ENCODE peak calls at places on chromosomes 4 and X, in seven cellular contexts. One of them, this sample, is unnamed.

GRCh38 chrX:9646471-9647038 is 119.1 kb downstream of the GPR143 start:
- DNase-seq in AG04450: no peak
- DNase-seq in cardiac muscle cell: no peak
- DNase-seq in iPS DF 6.9: no peak
- DNase-seq in CD8-positive, alpha-beta T cell: no peak
- DNase-seq in testis: peak; percentile 53
- DNase-seq in heart left ventricle: no peak
- DNase-seq in this sample: no peak

GRCh38 chr4:74158561-74159396 is 861 bp downstream of the MTHFD2L start:
- DNase-seq in heart left ventricle: no peak
- DNase-seq in cardiac muscle cell: no peak
- DNase-seq in iPS DF 6.9: no peak
- DNase-seq in AG04450: no peak
- DNase-seq in testis: no peak
- DNase-seq in CD8-positive, alpha-beta T cell: no peak
- DNase-seq in this sample: no peak

GRCh38 chr4:78155616-78156105 is 98.5 kb downstream of the FRAS1 start:
- DNase-seq in cardiac muscle cell: no peak
- DNase-seq in iPS DF 6.9: no peak
- DNase-seq in heart left ventricle: no peak
- DNase-seq in CD8-positive, alpha-beta T cell: no peak
- DNase-seq in testis: no peak
- DNase-seq in AG04450: no peak
- DNase-seq in this sample: no peak

GRCh38 chrX:15336023-15336413 is 695 bp upstream of the PIGA start:
- DNase-seq in CD8-positive, alpha-beta T cell: peak; percentile 1
- DNase-seq in heart left ventricle: no peak
- DNase-seq in cardiac muscle cell: peak; percentile 26
- DNase-seq in iPS DF 6.9: no peak
- DNase-seq in testis: peak; percentile 28
- DNase-seq in AG04450: peak; percentile 11
- DNase-seq in this sample: no peak

GRCh38 chr4:54941994-54942552 is 183.3 kb downstream of the KDR start:
- DNase-seq in testis: peak; percentile 18
- DNase-seq in cardiac muscle cell: peak; percentile 10
- DNase-seq in heart left ventricle: peak; percentile 39
- DNase-seq in CD8-positive, alpha-beta T cell: peak; percentile 19
- DNase-seq in iPS DF 6.9: no peak
- DNase-seq in AG04450: no peak
- DNase-seq in this sample: no peak

GRCh38 chr4:56731857-56732256 is 50.8 kb upstream of the HOPX start:
- DNase-seq in heart left ventricle: peak; percentile 67
- DNase-seq in iPS DF 6.9: no peak
- DNase-seq in CD8-positive, alpha-beta T cell: no peak
- DNase-seq in AG04450: no peak
- DNase-seq in testis: peak; percentile 24
- DNase-seq in cardiac muscle cell: no peak
- DNase-seq in this sample: no peak

GRCh38 chrX:45850197-45850774 is 649.6 kb upstream of the DIPK2B start:
- DNase-seq in AG04450: no peak
- DNase-seq in testis: no peak
- DNase-seq in heart left ventricle: no peak
- DNase-seq in iPS DF 6.9: no peak
- DNase-seq in CD8-positive, alpha-beta T cell: no peak
- DNase-seq in cardiac muscle cell: peak; percentile 1
- DNase-seq in this sample: no peak

GRCh38 chr4:142528433-142528832 is 317.7 kb downstream of the INPP4B start:
- DNase-seq in CD8-positive, alpha-beta T cell: no peak
- DNase-seq in cardiac muscle cell: no peak
- DNase-seq in testis: no peak
- DNase-seq in iPS DF 6.9: no peak
- DNase-seq in heart left ventricle: no peak
- DNase-seq in AG04450: no peak
- DNase-seq in this sample: no peak

GRCh38 chr4:14916554-14917304 is 85.6 kb upstream of the CPEB2 start:
- DNase-seq in AG04450: peak; percentile 8
- DNase-seq in heart left ventricle: peak; percentile 51
- DNase-seq in iPS DF 6.9: no peak
- DNase-seq in testis: no peak
- DNase-seq in CD8-positive, alpha-beta T cell: no peak
- DNase-seq in cardiac muscle cell: no peak
- DNase-seq in this sample: no peak

GRCh38 chrX:11446951-11447350 is 153.7 kb downstream of the AMELX start:
- DNase-seq in CD8-positive, alpha-beta T cell: no peak
- DNase-seq in iPS DF 6.9: no peak
- DNase-seq in testis: no peak
- DNase-seq in heart left ventricle: no peak
- DNase-seq in cardiac muscle cell: no peak
- DNase-seq in AG04450: no peak
- DNase-seq in this sample: no peak

GRCh38 chrX:11758400-11759171 is 549 bp downstream of the MSL3 start:
- DNase-seq in AG04450: peak; percentile 21
- DNase-seq in testis: peak; percentile 84
- DNase-seq in iPS DF 6.9: no peak
- DNase-seq in heart left ventricle: peak; percentile 92
- DNase-seq in CD8-positive, alpha-beta T cell: peak; percentile 83
- DNase-seq in cardiac muscle cell: peak; percentile 83
- DNase-seq in this sample: peak; percentile 95

GRCh38 chr4:160403066-160403465 is 1300.2 kb downstream of the RAPGEF2 start:
- DNase-seq in heart left ventricle: no peak
- DNase-seq in cardiac muscle cell: no peak
- DNase-seq in AG04450: no peak
- DNase-seq in iPS DF 6.9: no peak
- DNase-seq in CD8-positive, alpha-beta T cell: no peak
- DNase-seq in testis: no peak
- DNase-seq in this sample: no peak

GRCh38 chr4:25938251-25939186 is 24.5 kb downstream of the SMIM20 start:
- DNase-seq in CD8-positive, alpha-beta T cell: no peak
- DNase-seq in AG04450: no peak
- DNase-seq in iPS DF 6.9: no peak
- DNase-seq in testis: no peak
- DNase-seq in heart left ventricle: peak; percentile 73
- DNase-seq in cardiac muscle cell: no peak
- DNase-seq in this sample: no peak

GRCh38 chrX:48470833-48471118 is 716 bp upstream of the SLC38A5 start:
- DNase-seq in AG04450: no peak
- DNase-seq in testis: no peak
- DNase-seq in cardiac muscle cell: no peak
- DNase-seq in iPS DF 6.9: no peak
- DNase-seq in CD8-positive, alpha-beta T cell: no peak
- DNase-seq in heart left ventricle: no peak
- DNase-seq in this sample: no peak

GRCh38 chrX:109995155-109995554 is 7.8 kb upstream of the TMEM164 start:
- DNase-seq in heart left ventricle: no peak
- DNase-seq in testis: no peak
- DNase-seq in cardiac muscle cell: no peak
- DNase-seq in iPS DF 6.9: no peak
- DNase-seq in CD8-positive, alpha-beta T cell: no peak
- DNase-seq in AG04450: no peak
- DNase-seq in this sample: no peak

GRCh38 chrX:133983243-133983973 is 2.0 kb downstream of the GPC3 start:
- DNase-seq in AG04450: no peak
- DNase-seq in testis: no peak
- DNase-seq in CD8-positive, alpha-beta T cell: no peak
- DNase-seq in cardiac muscle cell: no peak
- DNase-seq in heart left ventricle: no peak
- DNase-seq in iPS DF 6.9: no peak
- DNase-seq in this sample: no peak

GRCh38 chrX:133985164-133986007 is at the start of gene GPC3:
- DNase-seq in cardiac muscle cell: peak; percentile 92
- DNase-seq in heart left ventricle: peak; percentile 28
- DNase-seq in AG04450: no peak
- DNase-seq in testis: peak; percentile 53
- DNase-seq in CD8-positive, alpha-beta T cell: peak; percentile 2
- DNase-seq in iPS DF 6.9: peak; percentile 43
- DNase-seq in this sample: peak; percentile 49

GRCh38 chrX:133984857-133985163 is 584 bp downstream of the GPC3 start:
- DNase-seq in iPS DF 6.9: no peak
- DNase-seq in heart left ventricle: no peak
- DNase-seq in CD8-positive, alpha-beta T cell: no peak
- DNase-seq in testis: no peak
- DNase-seq in AG04450: no peak
- DNase-seq in cardiac muscle cell: no peak
- DNase-seq in this sample: no peak

GRCh38 chrX:133986008-133986683 is 752 bp upstream of the GPC3 start:
- DNase-seq in AG04450: no peak
- DNase-seq in testis: no peak
- DNase-seq in cardiac muscle cell: no peak
- DNase-seq in iPS DF 6.9: no peak
- DNase-seq in CD8-positive, alpha-beta T cell: no peak
- DNase-seq in heart left ventricle: no peak
- DNase-seq in this sample: no peak

GRCh38 chrX:133983974-133984578 is 1.3 kb downstream of the GPC3 start:
- DNase-seq in AG04450: no peak
- DNase-seq in iPS DF 6.9: no peak
- DNase-seq in cardiac muscle cell: peak; percentile 28
- DNase-seq in CD8-positive, alpha-beta T cell: no peak
- DNase-seq in testis: no peak
- DNase-seq in heart left ventricle: no peak
- DNase-seq in this sample: no peak
- H3K4me3 ChIP-seq in AG04450: no peak overlapping the region
- H3K4me3 ChIP-seq in iPS DF 6.9: peak overlapping the region; percentile 42
- H3K4me3 ChIP-seq in cardiac muscle cell: peak overlapping the region; percentile 45
- H3K4me3 ChIP-seq in CD8-positive, alpha-beta T cell: no peak overlapping the region
- H3K4me3 ChIP-seq in testis: no peak overlapping the region
- H3K4me3 ChIP-seq in heart left ventricle: no peak overlapping the region
- H3K4me3 ChIP-seq in this sample: no peak overlapping the region

GRCh38 chr4:47031713-47032404 is 492 bp downstream of the GABRB1 start:
- DNase-seq in heart left ventricle: no peak
- DNase-seq in testis: no peak
- DNase-seq in CD8-positive, alpha-beta T cell: no peak
- DNase-seq in iPS DF 6.9: no peak
- DNase-seq in cardiac muscle cell: peak; percentile 7
- DNase-seq in AG04450: no peak
- DNase-seq in this sample: no peak

GRCh38 chr4:47031011-47031678 is at the start of gene GABRB1:
- DNase-seq in heart left ventricle: peak; percentile 64
- DNase-seq in CD8-positive, alpha-beta T cell: no peak
- DNase-seq in AG04450: peak; percentile 30
- DNase-seq in iPS DF 6.9: no peak
- DNase-seq in cardiac muscle cell: peak; percentile 72
- DNase-seq in testis: peak; percentile 66
- DNase-seq in this sample: peak; percentile 83

GRCh38 chr4:47038263-47038662 is 6.9 kb downstream of the GABRB1 start:
- DNase-seq in CD8-positive, alpha-beta T cell: no peak
- DNase-seq in testis: no peak
- DNase-seq in AG04450: no peak
- DNase-seq in cardiac muscle cell: no peak
- DNase-seq in heart left ventricle: no peak
- DNase-seq in iPS DF 6.9: no peak
- DNase-seq in this sample: no peak

GRCh38 chr4:47032405-47033106 is 1.2 kb downstream of the GABRB1 start:
- DNase-seq in testis: peak; percentile 70
- DNase-seq in iPS DF 6.9: no peak
- DNase-seq in heart left ventricle: peak; percentile 77
- DNase-seq in cardiac muscle cell: peak; percentile 87
- DNase-seq in CD8-positive, alpha-beta T cell: no peak
- DNase-seq in AG04450: peak; percentile 20
- DNase-seq in this sample: no peak
- H3K27me3 ChIP-seq in testis: no peaks in the 10 kb centered on the region
- H3K27me3 ChIP-seq in iPS DF 6.9: no peaks in the 10 kb centered on the region
- H3K27me3 ChIP-seq in heart left ventricle: peaks cover 5% of the 10 kb centered on the region
- H3K27me3 ChIP-seq in cardiac muscle cell: peaks cover 19% of the 10 kb centered on the region
- H3K27me3 ChIP-seq in CD8-positive, alpha-beta T cell: peaks cover 13% of the 10 kb centered on the region
- H3K27me3 ChIP-seq in AG04450: no peaks in the 10 kb centered on the region
- H3K27me3 ChIP-seq in this sample: no peaks in the 10 kb centered on the region

GRCh38 chr4:72567036-72567435 is 2.0 kb downstream of the ADAMTS3 start:
- DNase-seq in cardiac muscle cell: no peak
- DNase-seq in testis: no peak
- DNase-seq in heart left ventricle: no peak
- DNase-seq in CD8-positive, alpha-beta T cell: no peak
- DNase-seq in AG04450: no peak
- DNase-seq in iPS DF 6.9: no peak
- DNase-seq in this sample: no peak
- H3K27ac ChIP-seq in cardiac muscle cell: peak overlapping the region; percentile 93
- H3K27ac ChIP-seq in testis: peak overlapping the region; percentile 74
- H3K27ac ChIP-seq in heart left ventricle: no peak overlapping the region
- H3K27ac ChIP-seq in CD8-positive, alpha-beta T cell: no peak overlapping the region
- H3K27ac ChIP-seq in AG04450: no peak overlapping the region
- H3K27ac ChIP-seq in iPS DF 6.9: no peak overlapping the region
- H3K27ac ChIP-seq in this sample: no peak overlapping the region

DNA sequence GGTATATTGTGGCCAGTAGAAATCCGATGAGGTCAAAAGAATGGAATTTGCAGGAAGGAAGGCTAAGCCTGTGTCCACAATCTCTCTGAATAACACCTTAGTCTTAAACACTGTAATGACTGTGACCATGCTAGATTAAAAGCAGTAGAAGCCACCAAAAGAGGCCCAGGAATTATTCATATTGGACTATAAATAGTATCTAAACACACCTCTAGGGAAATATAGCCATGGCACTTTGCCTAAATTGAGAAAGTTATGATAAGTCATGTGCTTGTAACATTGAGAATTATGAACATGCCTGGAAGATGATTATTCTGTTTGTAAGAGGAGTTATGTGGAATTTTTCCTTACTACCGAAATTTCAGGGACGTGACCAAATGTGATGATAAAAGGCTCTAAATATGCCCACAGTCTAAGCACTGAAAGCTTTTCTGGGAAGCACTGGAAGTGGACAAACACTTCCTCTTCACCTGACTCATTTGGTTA is 298.5 kb downstream of the KCTD8 start:
- DNase-seq in heart left ventricle: no peak
- DNase-seq in CD8-positive, alpha-beta T cell: no peak
- DNase-seq in AG04450: no peak
- DNase-seq in cardiac muscle cell: no peak
- DNase-seq in iPS DF 6.9: no peak
- DNase-seq in testis: no peak
- DNase-seq in this sample: no peak
- H3K4me3 ChIP-seq in heart left ventricle: no peak overlapping the region
- H3K4me3 ChIP-seq in CD8-positive, alpha-beta T cell: no peak overlapping the region
- H3K4me3 ChIP-seq in AG04450: no peak overlapping the region
- H3K4me3 ChIP-seq in cardiac muscle cell: no peak overlapping the region
- H3K4me3 ChIP-seq in iPS DF 6.9: no peak overlapping the region
- H3K4me3 ChIP-seq in testis: no peak overlapping the region
- H3K4me3 ChIP-seq in this sample: no peak overlapping the region

GRCh38 chrX:101685923-101686322 is 26.3 kb upstream of the ARMCX2 start:
- DNase-seq in iPS DF 6.9: no peak
- DNase-seq in cardiac muscle cell: no peak
- DNase-seq in AG04450: no peak
- DNase-seq in CD8-positive, alpha-beta T cell: no peak
- DNase-seq in testis: no peak
- DNase-seq in heart left ventricle: no peak
- DNase-seq in this sample: no peak

GRCh38 chrX:101686574-101686973 is 26.9 kb upstream of the ARMCX2 start:
- DNase-seq in CD8-positive, alpha-beta T cell: no peak
- DNase-seq in cardiac muscle cell: no peak
- DNase-seq in AG04450: no peak
- DNase-seq in heart left ventricle: no peak
- DNase-seq in testis: no peak
- DNase-seq in iPS DF 6.9: no peak
- DNase-seq in this sample: no peak

GRCh38 chrX:101677028-101677427 is 17.4 kb upstream of the ARMCX2 start:
- DNase-seq in cardiac muscle cell: no peak
- DNase-seq in heart left ventricle: no peak
- DNase-seq in testis: no peak
- DNase-seq in CD8-positive, alpha-beta T cell: no peak
- DNase-seq in AG04450: no peak
- DNase-seq in iPS DF 6.9: no peak
- DNase-seq in this sample: no peak

GRCh38 chrX:101682723-101683122 is 23.1 kb upstream of the ARMCX2 start:
- DNase-seq in cardiac muscle cell: no peak
- DNase-seq in testis: no peak
- DNase-seq in iPS DF 6.9: no peak
- DNase-seq in CD8-positive, alpha-beta T cell: no peak
- DNase-seq in heart left ventricle: no peak
- DNase-seq in AG04450: no peak
- DNase-seq in this sample: no peak
- H3K27me3 ChIP-seq in cardiac muscle cell: no peaks in the 10 kb centered on the region
- H3K27me3 ChIP-seq in testis: no peaks in the 10 kb centered on the region
- H3K27me3 ChIP-seq in iPS DF 6.9: no peaks in the 10 kb centered on the region
- H3K27me3 ChIP-seq in CD8-positive, alpha-beta T cell: no peaks in the 10 kb centered on the region
- H3K27me3 ChIP-seq in heart left ventricle: no peaks in the 10 kb centered on the region
- H3K27me3 ChIP-seq in AG04450: no peaks in the 10 kb centered on the region
- H3K27me3 ChIP-seq in this sample: no peaks in the 10 kb centered on the region

This sample was measured in aorta.